ENCODE peak calls at places on chromosomes 16 and 17, in ten cellular contexts. E is HTR-8/SVneo; W is stimulated activated CD8-positive, alpha-beta memory T cell treated with anti-CD3 and anti-CD28 coated beads, Interleukin-4, amount 100 ng/mL, for 48 hours; X is body of pancreas; Z is activated T-helper 1 cell treated with anti-CD3 and anti-CD28 coated beads, Interleukin-12 subunit alpha, Interleukin-12 subunit beta, Interleukin-2, Interleukin-4 antibody, amounts not matched to agents 30 ng/mL and 10 ng/mL and 1 ng/mL, durations not matched to agents 14 hours and 24 hours and 36 hours; J is stimulated activated CD4-positive, alpha-beta T cell treated with anti-CD3 and anti-CD28 coated beads, Interleukin-4, amount 100 ng/mL, for 24 hours; D is spleen; M is cardiac fibroblast; G is EH; F is HS-27A. N is an unnamed sample.

GRCh38 chr16:31093132-31093703 is 1.4 kb downstream of the VKORC1 start:
- DNase-seq in Z (no peak), G (peak; percentile 59), D (peak; percentile 70), X (no peak), F (no peak), M (peak; percentile 37), W (no peak), E (peak; percentile 68), J (no peak), N (no peak)

GRCh38 chr16:69166946-69167930 is 19.7 kb upstream of the SNTB2 start:
- DNase-seq in X (no peak), D (no peak), M (peak; percentile 58), E (no peak), F (no peak), W (no peak), Z (no peak), G (peak; percentile 57), J (no peak), N (no peak)

GRCh38 chr17:32370426-32370825 is 20.5 kb downstream of the ZNF207 start:
- DNase-seq in W (no peak), E (no peak), J (no peak), F (no peak), X (no peak), M (no peak), D (no peak), Z (no peak), G (no peak), N (no peak)

GRCh38 chr16:88299751-88300462 is 82.9 kb upstream of the ZNF469 start:
- DNase-seq in W (no peak), E (no peak), X (no peak), J (no peak), G (no peak), F (no peak), Z (no peak), D (no peak), M (no peak), N (peak; percentile 51)

GRCh38 chr17:58249270-58250133 is 11.1 kb downstream of the LPO start:
- DNase-seq in J (peak; percentile 84), D (peak; percentile 93), Z (peak; percentile 64), M (peak; percentile 51), G (peak; percentile 61), X (peak; percentile 69), E (peak; percentile 93), F (peak; percentile 24), W (peak; percentile 85), N (peak; percentile 82)

GRCh38 chr17:65115721-65116312 is 21.4 kb upstream of the RGS9 start:
- DNase-seq in M (no peak), W (no peak), X (no peak), F (no peak), J (no peak), G (no peak), Z (no peak), D (no peak), E (no peak), N (no peak)

GRCh38 chr17:51351090-51351489 is 90.7 kb downstream of the UTP18 start:
- DNase-seq in J (no peak), W (no peak), D (no peak), F (no peak), Z (no peak), X (no peak), M (no peak), G (no peak), E (no peak), N (no peak)

GRCh38 chr16:56643080-56643778 is 4.8 kb downstream of the MT1A start:
- DNase-seq in G (peak; percentile 58), J (peak; percentile 78), M (peak; percentile 63), E (no peak), X (peak; percentile 88), F (no peak), D (peak; percentile 92), W (peak; percentile 86), Z (peak; percentile 75), N (peak; percentile 93)

GRCh38 chr17:71287246-71287828 is 833.5 kb upstream of the SOX9 start:
- DNase-seq in Z (no peak), G (no peak), D (no peak), J (no peak), M (no peak), F (no peak), W (no peak), X (no peak), E (no peak), N (no peak)

GRCh38 chr17:81125573-81126081 is 39.7 kb upstream of the PVALEF start:
- DNase-seq in J (no peak), D (no peak), Z (no peak), E (no peak), M (peak; percentile 12), X (no peak), G (no peak), F (no peak), W (no peak), N (no peak)

GRCh38 chr17:60901806-60902205 is 224.2 kb downstream of the BCAS3 start:
- DNase-seq in W (no peak), M (peak; percentile 84), X (no peak), D (no peak), J (no peak), F (peak; percentile 31), Z (no peak), E (peak; percentile 71), G (peak; percentile 90), N (no peak)

GRCh38 chr16:15502041-15502725 is 67.8 kb downstream of the BMERB1 start:
- DNase-seq in Z (no peak), E (peak; percentile 88), G (peak; percentile 94), M (peak; percentile 94), X (no peak), J (no peak), W (no peak), D (no peak), F (peak; percentile 75), N (no peak)

GRCh38 chr16:67177743-67178699 is 5.7 kb downstream of the MATCAP1 start:
- DNase-seq in F (no peak), Z (peak; percentile 54), M (peak; percentile 55), J (peak; percentile 42), W (no peak), D (peak; percentile 89), E (no peak), G (peak; percentile 49), X (peak; percentile 92), N (peak; percentile 94)

GRCh38 chr17:58279016-58279671 is 1.6 kb downstream of the MPO start:
- DNase-seq in X (no peak), D (no peak), J (no peak), F (no peak), Z (no peak), W (no peak), G (peak; percentile 3), E (no peak), M (peak; percentile 46), N (peak; percentile 87)

GRCh38 chr17:40522250-40522960 is 21.0 kb upstream of the TNS4 start:
- DNase-seq in Z (no peak), J (no peak), X (no peak), E (no peak), G (no peak), F (no peak), D (no peak), W (peak; percentile 11), M (peak; percentile 73), N (no peak)

GRCh38 chr17:5135726-5136579 is 20.1 kb downstream of the USP6 start:
- DNase-seq in J (no peak), M (no peak), W (no peak), D (no peak), X (no peak), G (no peak), E (no peak), F (no peak), Z (no peak), N (no peak)

GRCh38 chr17:8225813-8226535 is 15.6 kb upstream of the AURKB start:
- DNase-seq in G (peak; percentile 87), X (peak; percentile 64), E (peak; percentile 25), F (no peak), M (peak; percentile 95), D (no peak), W (peak; percentile 90), Z (peak; percentile 65), J (peak; percentile 81), N (peak; percentile 80)

GRCh38 chr17:18161226-18162094 is 22.2 kb upstream of the ALKBH5 start:
- DNase-seq in J (no peak), W (no peak), F (no peak), Z (no peak), M (no peak), X (no peak), D (no peak), G (peak; percentile 16), E (no peak), N (no peak)

GRCh38 chr17:6936370-6937028 is 59.4 kb upstream of the ALOX12 start:
- DNase-seq in E (no peak), Z (no peak), F (no peak), D (no peak), G (peak; percentile 66), W (no peak), J (no peak), X (no peak), M (peak; percentile 58), N (no peak)

GRCh38 chr17:19757536-19758180 is 9.6 kb upstream of the ALDH3A1 start:
- DNase-seq in G (no peak), Z (no peak), X (no peak), E (no peak), J (no peak), M (no peak), F (no peak), W (no peak), D (peak; percentile 41), N (peak; percentile 68)

GRCh38 chr16:80947708-80948615 is 58.7 kb downstream of the CMC2 start:
- DNase-seq in D (no peak), F (no peak), M (peak; percentile 84), J (no peak), X (no peak), W (no peak), G (no peak), E (no peak), Z (no peak), N (no peak)

GRCh38 chr16:71707199-71707598 is 17.3 kb downstream of the PHLPP2 start:
- DNase-seq in F (no peak), J (no peak), X (no peak), W (no peak), D (no peak), G (no peak), E (no peak), Z (no peak), M (no peak), N (no peak)

GRCh38 chr17:30347488-30347887 is 13.6 kb upstream of the TMIGD1 start:
- DNase-seq in G (no peak), W (no peak), D (no peak), Z (no peak), J (no peak), F (no peak), E (no peak), M (no peak), X (no peak), N (no peak)

GRCh38 chr16:78505544-78506371 is 406.3 kb downstream of the WWOX start:
- DNase-seq in M (peak; percentile 1), W (no peak), Z (no peak), E (no peak), F (no peak), J (no peak), G (no peak), D (no peak), X (peak; percentile 40), N (peak; percentile 95)

GRCh38 chr16:68069511-68070248 is 15.5 kb upstream of the NFATC3 start:
- DNase-seq in F (no peak), D (no peak), E (no peak), M (no peak), X (peak; percentile 46), J (no peak), Z (peak; percentile 56), G (no peak), W (peak; percentile 43), N (peak; percentile 84)

GRCh38 chr16:52470601-52471000 is 76.3 kb downstream of the TOX3 start:
- DNase-seq in F (no peak), G (no peak), W (no peak), X (no peak), J (no peak), Z (no peak), D (no peak), E (no peak), M (no peak), N (no peak)

GRCh38 chr17:68794636-68795503 is 160.3 kb downstream of the ABCA8 start:
- DNase-seq in W (no peak), J (no peak), D (no peak), M (peak; percentile 75), F (no peak), Z (no peak), X (no peak), G (peak; percentile 9), E (no peak), N (no peak)

GRCh38 chr16:27174007-27174406 is 29.3 kb upstream of the KDM8 start:
- DNase-seq in F (no peak), J (peak; percentile 27), E (no peak), W (peak; percentile 60), Z (peak; percentile 24), D (peak; percentile 85), X (no peak), M (no peak), G (no peak), N (no peak)